ENCODE peak calls at places on chromosomes 3 and 15, in nine cellular contexts. One of them, this sample, is unnamed.

GRCh38 chr3:10707984-10708868 is 107.8 kb upstream of the SLC6A11 start:
- DNase-seq in GM23338: peak; percentile 38
- DNase-seq in foreskin keratinocyte: no peak
- DNase-seq in NCI-H146: no peak
- DNase-seq in renal cortical epithelial cell: no peak
- DNase-seq in KG1: no peak
- DNase-seq in ovary: no peak
- DNase-seq in hypothalamus: no peak
- DNase-seq in activated T-helper 1 cell treated with anti-CD3 and anti-CD28 coated beads, Interleukin-12 subunit alpha, Interleukin-12 subunit beta, Interleukin-2, Interleukin-4 antibody, amounts not matched to agents 30 ng/mL and 10 ng/mL and 1 ng/mL, durations not matched to agents 14 hours and 24 hours and 36 hours: no peak
- DNase-seq in this sample: no peak

GRCh38 chr3:38805765-38806386 is 10.1 kb downstream of the SCN10A start:
- DNase-seq in renal cortical epithelial cell: peak; percentile 68
- DNase-seq in activated T-helper 1 cell treated with anti-CD3 and anti-CD28 coated beads, Interleukin-12 subunit alpha, Interleukin-12 subunit beta, Interleukin-2, Interleukin-4 antibody, amounts not matched to agents 30 ng/mL and 10 ng/mL and 1 ng/mL, durations not matched to agents 14 hours and 24 hours and 36 hours: peak; percentile 22
- DNase-seq in GM23338: peak; percentile 95
- DNase-seq in NCI-H146: no peak
- DNase-seq in foreskin keratinocyte: peak; percentile 26
- DNase-seq in ovary: no peak
- DNase-seq in KG1: peak; percentile 84
- DNase-seq in hypothalamus: no peak
- DNase-seq in this sample: no peak

GRCh38 chr3:178310833-178311380 is 225.3 kb upstream of the KCNMB2 start:
- DNase-seq in hypothalamus: no peak
- DNase-seq in foreskin keratinocyte: no peak
- DNase-seq in KG1: no peak
- DNase-seq in GM23338: no peak
- DNase-seq in NCI-H146: no peak
- DNase-seq in renal cortical epithelial cell: no peak
- DNase-seq in ovary: no peak
- DNase-seq in activated T-helper 1 cell treated with anti-CD3 and anti-CD28 coated beads, Interleukin-12 subunit alpha, Interleukin-12 subunit beta, Interleukin-2, Interleukin-4 antibody, amounts not matched to agents 30 ng/mL and 10 ng/mL and 1 ng/mL, durations not matched to agents 14 hours and 24 hours and 36 hours: no peak
- DNase-seq in this sample: no peak

GRCh38 chr15:76626611-76627010 is 278.5 kb downstream of the SCAPER start:
- DNase-seq in activated T-helper 1 cell treated with anti-CD3 and anti-CD28 coated beads, Interleukin-12 subunit alpha, Interleukin-12 subunit beta, Interleukin-2, Interleukin-4 antibody, amounts not matched to agents 30 ng/mL and 10 ng/mL and 1 ng/mL, durations not matched to agents 14 hours and 24 hours and 36 hours: no peak
- DNase-seq in GM23338: no peak
- DNase-seq in hypothalamus: no peak
- DNase-seq in NCI-H146: no peak
- DNase-seq in foreskin keratinocyte: no peak
- DNase-seq in ovary: no peak
- DNase-seq in renal cortical epithelial cell: no peak
- DNase-seq in KG1: no peak
- DNase-seq in this sample: no peak

GRCh38 chr3:101988591-101988990 is 139.3 kb downstream of the NFKBIZ start:
- DNase-seq in activated T-helper 1 cell treated with anti-CD3 and anti-CD28 coated beads, Interleukin-12 subunit alpha, Interleukin-12 subunit beta, Interleukin-2, Interleukin-4 antibody, amounts not matched to agents 30 ng/mL and 10 ng/mL and 1 ng/mL, durations not matched to agents 14 hours and 24 hours and 36 hours: no peak
- DNase-seq in foreskin keratinocyte: no peak
- DNase-seq in NCI-H146: no peak
- DNase-seq in ovary: no peak
- DNase-seq in hypothalamus: no peak
- DNase-seq in KG1: no peak
- DNase-seq in renal cortical epithelial cell: no peak
- DNase-seq in GM23338: no peak
- DNase-seq in this sample: no peak

GRCh38 chr3:54631507-54632280 is 296.2 kb downstream of the LRTM1 start:
- DNase-seq in hypothalamus: no peak
- DNase-seq in NCI-H146: no peak
- DNase-seq in ovary: no peak
- DNase-seq in GM23338: no peak
- DNase-seq in foreskin keratinocyte: no peak
- DNase-seq in renal cortical epithelial cell: no peak
- DNase-seq in activated T-helper 1 cell treated with anti-CD3 and anti-CD28 coated beads, Interleukin-12 subunit alpha, Interleukin-12 subunit beta, Interleukin-2, Interleukin-4 antibody, amounts not matched to agents 30 ng/mL and 10 ng/mL and 1 ng/mL, durations not matched to agents 14 hours and 24 hours and 36 hours: no peak
- DNase-seq in KG1: no peak
- DNase-seq in this sample: no peak

GRCh38 chr3:167733961-167734497 is 663 bp downstream of the PDCD10 start:
- DNase-seq in NCI-H146: peak; percentile 47
- DNase-seq in KG1: peak; percentile 69
- DNase-seq in renal cortical epithelial cell: peak; percentile 18
- DNase-seq in hypothalamus: no peak
- DNase-seq in ovary: no peak
- DNase-seq in foreskin keratinocyte: peak; percentile 20
- DNase-seq in activated T-helper 1 cell treated with anti-CD3 and anti-CD28 coated beads, Interleukin-12 subunit alpha, Interleukin-12 subunit beta, Interleukin-2, Interleukin-4 antibody, amounts not matched to agents 30 ng/mL and 10 ng/mL and 1 ng/mL, durations not matched to agents 14 hours and 24 hours and 36 hours: no peak
- DNase-seq in GM23338: no peak
- DNase-seq in this sample: no peak

GRCh38 chr3:170826047-170826446 is 43.9 kb downstream of the RPL22L1 start:
- DNase-seq in NCI-H146: no peak
- DNase-seq in renal cortical epithelial cell: no peak
- DNase-seq in foreskin keratinocyte: no peak
- DNase-seq in KG1: no peak
- DNase-seq in ovary: no peak
- DNase-seq in GM23338: peak; percentile 68
- DNase-seq in hypothalamus: no peak
- DNase-seq in activated T-helper 1 cell treated with anti-CD3 and anti-CD28 coated beads, Interleukin-12 subunit alpha, Interleukin-12 subunit beta, Interleukin-2, Interleukin-4 antibody, amounts not matched to agents 30 ng/mL and 10 ng/mL and 1 ng/mL, durations not matched to agents 14 hours and 24 hours and 36 hours: no peak
- DNase-seq in this sample: no peak

GRCh38 chr3:179655236-179655635 is 2.4 kb downstream of the USP13 start:
- DNase-seq in renal cortical epithelial cell: no peak
- DNase-seq in KG1: no peak
- DNase-seq in NCI-H146: no peak
- DNase-seq in ovary: no peak
- DNase-seq in hypothalamus: no peak
- DNase-seq in GM23338: no peak
- DNase-seq in activated T-helper 1 cell treated with anti-CD3 and anti-CD28 coated beads, Interleukin-12 subunit alpha, Interleukin-12 subunit beta, Interleukin-2, Interleukin-4 antibody, amounts not matched to agents 30 ng/mL and 10 ng/mL and 1 ng/mL, durations not matched to agents 14 hours and 24 hours and 36 hours: no peak
- DNase-seq in foreskin keratinocyte: no peak
- DNase-seq in this sample: no peak

GRCh38 chr3:148599478-148599877 is 98.2 kb upstream of the AGTR1 start:
- DNase-seq in renal cortical epithelial cell: no peak
- DNase-seq in ovary: no peak
- DNase-seq in GM23338: no peak
- DNase-seq in foreskin keratinocyte: no peak
- DNase-seq in activated T-helper 1 cell treated with anti-CD3 and anti-CD28 coated beads, Interleukin-12 subunit alpha, Interleukin-12 subunit beta, Interleukin-2, Interleukin-4 antibody, amounts not matched to agents 30 ng/mL and 10 ng/mL and 1 ng/mL, durations not matched to agents 14 hours and 24 hours and 36 hours: no peak
- DNase-seq in KG1: no peak
- DNase-seq in hypothalamus: no peak
- DNase-seq in NCI-H146: no peak
- DNase-seq in this sample: no peak

This sample was measured in substantia nigra.